ENCODE peak calls at places on chromosome 12, in nine cellular contexts. O, G, L, U, R, Y, W, E and D are unnamed samples.

GRCh38 chr12:84201976-84202375 is 710.6 kb downstream of the SLC6A15 start:
- DNase-seq in O (no peak), G (no peak), L (no peak), U (no peak), R (no peak), Y (no peak), W (no peak), E (no peak), D (no peak)

GRCh38 chr12:50925342-50925651 is 27.0 kb upstream of the HIGD1C start:
- DNase-seq in O (no peak), G (no peak), L (no peak), U (no peak), R (no peak), Y (peak), W (peak), E (no peak), D (no peak)

GRCh38 chr12:10701226-10701681 is 21.9 kb downstream of the YBX3 start:
- DNase-seq in O (peak), G (no peak), L (no peak), U (no peak), R (no peak), Y (no peak), W (no peak), E (no peak), D (no peak)

GRCh38 chr12:57171668-57172067 is 24.2 kb upstream of the LRP1-AS start:
- DNase-seq in O (no peak), G (no peak), L (no peak), U (peak), R (no peak), Y (peak), W (no peak), E (peak), D (no peak)

GRCh38 chr12:26803552-26803951 is 29.4 kb downstream of the ITPR2 start:
- DNase-seq in O (no peak), G (no peak), L (no peak), U (peak), R (no peak), Y (no peak), W (no peak), E (no peak), D (peak)

GRCh38 chr12:12007001-12007712 is 63.6 kb upstream of the BCL2L14 start:
- DNase-seq in O (peak), G (no peak), L (no peak), U (peak), R (no peak), Y (no peak), W (no peak), E (no peak), D (no peak)

GRCh38 chr12:24997970-24998582 is 49.2 kb upstream of the BCAT1 start:
- DNase-seq in O (no peak), G (no peak), L (no peak), U (peak), R (no peak), Y (no peak), W (no peak), E (no peak), D (no peak)

GRCh38 chr12:33832900-33833299 is 189.4 kb upstream of the ALG10 start:
- DNase-seq in O (no peak), G (no peak), L (no peak), U (no peak), R (no peak), Y (no peak), W (no peak), E (no peak), D (no peak)

GRCh38 chr12:92784356-92784755 is 81.6 kb downstream of the PLEKHG7 start:
- DNase-seq in O (no peak), G (no peak), L (no peak), U (peak), R (no peak), Y (no peak), W (no peak), E (no peak), D (no peak)

GRCh38 chr12:98453492-98453891 is 61.9 kb upstream of the TMPO start:
- DNase-seq in O (no peak), G (no peak), L (no peak), U (no peak), R (no peak), Y (no peak), W (no peak), E (no peak), D (no peak)

GRCh38 chr12:5807090-5807414 is 138.0 kb downstream of the ANO2 start:
- DNase-seq in O (no peak), G (no peak), L (no peak), U (peak), R (no peak), Y (no peak), W (no peak), E (peak), D (peak)

GRCh38 chr12:51592034-51592705 is 1.1 kb downstream of the SCN8A start:
- DNase-seq in O (no peak), G (no peak), L (no peak), U (peak), R (no peak), Y (peak), W (no peak), E (no peak), D (peak)

GRCh38 chr12:127500513-127500912 is 766.5 kb upstream of the TMEM132C start:
- DNase-seq in O (no peak), G (no peak), L (no peak), U (no peak), R (no peak), Y (no peak), W (no peak), E (no peak), D (no peak)

GRCh38 chr12:6336859-6337744 is 4.8 kb downstream of the TNFRSF1A start:
- DNase-seq in O (peak), G (no peak), L (no peak), U (peak), R (no peak), Y (peak), W (no peak), E (no peak), D (no peak)

GRCh38 chr12:58302487-58303011 is 361.2 kb downstream of the ATP23 start:
- DNase-seq in O (no peak), G (no peak), L (peak), U (no peak), R (no peak), Y (no peak), W (peak), E (no peak), D (peak)

GRCh38 chr12:95908573-95908972 is 33.8 kb downstream of the CCDC38 start:
- DNase-seq in O (no peak), G (no peak), L (no peak), U (peak), R (no peak), Y (no peak), W (no peak), E (no peak), D (no peak)

GRCh38 chr12:67651380-67651695 is 2.8 kb downstream of the DYRK2 start:
- DNase-seq in O (peak), G (no peak), L (no peak), U (peak), R (peak), Y (no peak), W (no peak), E (peak), D (peak)

GRCh38 chr12:49838973-49839633 is 3.8 kb downstream of the BCDIN3D start:
- DNase-seq in O (peak), G (no peak), L (no peak), U (peak), R (no peak), Y (no peak), W (peak), E (no peak), D (peak)

GRCh38 chr12:123389560-123390351 is 5.8 kb downstream of the KMT5A start:
- DNase-seq in O (peak), G (no peak), L (peak), U (peak), R (no peak), Y (peak), W (peak), E (no peak), D (peak)

GRCh38 chr12:111221296-111222026 is 147.4 kb downstream of the PHETA1 start:
- DNase-seq in O (no peak), G (no peak), L (no peak), U (no peak), R (no peak), Y (no peak), W (no peak), E (no peak), D (no peak)

GRCh38 chr12:57149309-57149900 is 2.0 kb upstream of the LRP1-AS start:
- DNase-seq in O (no peak), G (no peak), L (no peak), U (peak), R (no peak), Y (peak), W (no peak), E (no peak), D (no peak)

GRCh38 chr12:68378859-68379628 is 46.9 kb upstream of the MDM1 start:
- DNase-seq in O (no peak), G (no peak), L (peak), U (no peak), R (no peak), Y (no peak), W (no peak), E (no peak), D (no peak)

GRCh38 chr12:94070520-94070919 is 77.9 kb upstream of the PLXNC1 start:
- DNase-seq in O (no peak), G (no peak), L (no peak), U (no peak), R (no peak), Y (no peak), W (no peak), E (no peak), D (no peak)

GRCh38 chr12:101564912-101565311 is 29.9 kb upstream of the MYBPC1 start:
- DNase-seq in O (no peak), G (no peak), L (no peak), U (peak), R (no peak), Y (no peak), W (no peak), E (no peak), D (no peak)

GRCh38 chr12:56922032-56922431 is 12.2 kb downstream of the SDR9C7 start:
- DNase-seq in O (no peak), G (no peak), L (no peak), U (no peak), R (no peak), Y (no peak), W (no peak), E (no peak), D (no peak)

GRCh38 chr12:64797156-64797555 is 27.3 kb upstream of the TBC1D30 start:
- DNase-seq in O (no peak), G (no peak), L (no peak), U (no peak), R (no peak), Y (no peak), W (no peak), E (no peak), D (no peak)

GRCh38 chr12:122031342-122032216 is 9.9 kb downstream of the BCL7A start:
- DNase-seq in O (peak), G (no peak), L (no peak), U (peak), R (peak), Y (no peak), W (no peak), E (no peak), D (peak)

GRCh38 chr12:93740721-93741120 is 63.5 kb downstream of the CRADD start:
- DNase-seq in O (no peak), G (no peak), L (no peak), U (peak), R (no peak), Y (no peak), W (no peak), E (no peak), D (peak)

GRCh38 chr12:2140858-2141519 is 88.2 kb downstream of the CACNA1C start:
- DNase-seq in O (no peak), G (no peak), L (no peak), U (no peak), R (no peak), Y (no peak), W (no peak), E (no peak), D (no peak)

GRCh38 chr12:66144796-66145754 is 14.5 kb upstream of the LLPH start:
- DNase-seq in O (no peak), G (no peak), L (peak), U (peak), R (no peak), Y (no peak), W (no peak), E (no peak), D (peak)

GRCh38 chr12:49730050-49730449 is 11.3 kb upstream of the TMBIM6 start:
- DNase-seq in O (no peak), G (no peak), L (no peak), U (no peak), R (no peak), Y (no peak), W (no peak), E (no peak), D (no peak)

GRCh38 chr12:29148065-29148957 is 767 bp upstream of the FAR2 start:
- DNase-seq in O (peak), G (no peak), L (no peak), U (peak), R (no peak), Y (no peak), W (no peak), E (peak), D (no peak)

GRCh38 chr12:30585877-30586276 is 109.8 kb downstream of the IPO8 start:
- DNase-seq in O (no peak), G (no peak), L (no peak), U (no peak), R (no peak), Y (no peak), W (no peak), E (no peak), D (no peak)

GRCh38 chr12:66965613-66966012 is 286.7 kb upstream of the GRIP1 start:
- DNase-seq in O (no peak), G (no peak), L (no peak), U (no peak), R (no peak), Y (no peak), W (no peak), E (no peak), D (peak)

GRCh38 chr12:86254399-86255107 is 1.6 kb downstream of the MGAT4C start:
- DNase-seq in O (no peak), G (no peak), L (no peak), U (no peak), R (no peak), Y (no peak), W (peak), E (no peak), D (no peak)

GRCh38 chr12:75438052-75438754 is 42.4 kb upstream of the GLIPR1 start:
- DNase-seq in O (no peak), G (no peak), L (no peak), U (peak), R (no peak), Y (no peak), W (peak), E (no peak), D (no peak)

GRCh38 chr12:69540606-69541386 is 44.5 kb upstream of the CCT2 start:
- DNase-seq in O (no peak), G (no peak), L (no peak), U (peak), R (no peak), Y (no peak), W (no peak), E (no peak), D (peak)